ENCODE peak calls at places on chromosomes 4 and X, in six cellular contexts. D, B, U, X, L and G are unnamed samples.
A peak's percentile ranks its signal among the peaks of the same experiment; 100 is the strongest.

GRCh38 chr4:165927815-165928214 is 54.8 kb downstream of the TLL1 start:
- ATAC-seq in D (no peak), B (no peak), U (no peak), X (no peak), L (no peak), G (no peak)

GRCh38 chr4:101123231-101123630 is 224.1 kb downstream of the PPP3CA start:
- ATAC-seq in D (no peak), B (peak; percentile 55), U (no peak), X (no peak), L (no peak), G (no peak)

GRCh38 chr4:28451346-28451745 is 1590.7 kb downstream of the STIM2 start:
- ATAC-seq in D (no peak), B (no peak), U (no peak), X (no peak), L (no peak), G (no peak)

GRCh38 chr4:73212982-73213730 is 45.4 kb downstream of the ANKRD17 start:
- ATAC-seq in D (no peak), B (no peak), U (no peak), X (no peak), L (no peak), G (no peak)

GRCh38 chrX:4851534-4851933 is 1138.1 kb upstream of the PRKX start:
- ATAC-seq in D (no peak), B (no peak), U (no peak), X (no peak), L (no peak), G (no peak)

GRCh38 chr4:127214001-127214400 is 418.8 kb upstream of the INTU start:
- ATAC-seq in D (no peak), B (no peak), U (no peak), X (peak; percentile 67), L (no peak), G (no peak)

GRCh38 chrX:72271091-72271490 is 6.0 kb downstream of the RPS4X start:
- ATAC-seq in D (no peak), B (no peak), U (peak; percentile 10), X (no peak), L (no peak), G (no peak)

GRCh38 chrX:121008920-121009319 is 23.4 kb upstream of the CT47A1 start:
- ATAC-seq in D (no peak), B (no peak), U (no peak), X (no peak), L (no peak), G (no peak)

GRCh38 chr4:41135761-41136160 is 78.6 kb downstream of the APBB2 start:
- ATAC-seq in D (peak; percentile 62), B (no peak), U (no peak), X (no peak), L (no peak), G (no peak)

GRCh38 chr4:138892483-138893386 is 122.8 kb upstream of the NOCT start:
- ATAC-seq in D (no peak), B (peak; percentile 87), U (peak; percentile 61), X (no peak), L (no peak), G (no peak)

GRCh38 chrX:124641737-124642491 is 295.6 kb downstream of the SH2D1A start:
- ATAC-seq in D (no peak), B (peak; percentile 31), U (no peak), X (no peak), L (peak; percentile 59), G (no peak)

GRCh38 chr4:29588615-29589014 is 1131.6 kb upstream of the PCDH7 start:
- ATAC-seq in D (no peak), B (no peak), U (no peak), X (no peak), L (no peak), G (no peak)

GRCh38 chr4:6859543-6859942 is 50.1 kb upstream of the TBC1D14 start:
- ATAC-seq in D (no peak), B (no peak), U (no peak), X (no peak), L (no peak), G (no peak)

GRCh38 chr4:73653695-73654106 is 33.5 kb upstream of the RASSF6 start:
- ATAC-seq in D (peak; percentile 60), B (peak; percentile 71), U (peak; percentile 90), X (peak; percentile 69), L (peak; percentile 61), G (peak; percentile 53)

GRCh38 chrX:23756165-23756564 is 13.1 kb upstream of the ACOT9 start:
- ATAC-seq in D (no peak), B (peak; percentile 59), U (peak; percentile 65), X (no peak), L (peak; percentile 84), G (peak; percentile 80)

GRCh38 chr4:53208749-53209148 is 157.1 kb downstream of the SCFD2 start:
- ATAC-seq in D (no peak), B (no peak), U (no peak), X (no peak), L (no peak), G (no peak)

GRCh38 chr4:6960628-6961027 is 51.0 kb downstream of the TBC1D14 start:
- ATAC-seq in D (no peak), B (no peak), U (no peak), X (no peak), L (no peak), G (no peak)

GRCh38 chr4:168274871-168275270 is 43.7 kb downstream of the DDX60 start:
- ATAC-seq in D (no peak), B (no peak), U (no peak), X (no peak), L (no peak), G (no peak)

GRCh38 chr4:153937289-153937688 is 148.4 kb upstream of the SFRP2 start:
- ATAC-seq in D (no peak), B (no peak), U (no peak), X (no peak), L (no peak), G (no peak)